ENCODE peak calls at places on chromosomes 2 and 18, in nine cellular contexts. D is CD8-positive, alpha-beta T cell; L is breast epithelium; Y is HCT116; O is aorta; W is mammary epithelial cell; V is vagina; U is mesendoderm; F is heart right ventricle. Q is an unnamed sample.

GRCh38 chr18:10213526-10213925 is 240.9 kb upstream of the APCDD1 start:
- DNase-seq in D (no peak), L (no peak), Y (no peak), O (no peak), W (peak), V (peak), U (peak), F (no peak), Q (no peak)

GRCh38 chr2:75589344-75590105 is 28.8 kb upstream of the EVA1A start:
- DNase-seq in D (no peak), L (no peak), Y (no peak), O (no peak), W (no peak), V (no peak), U (no peak), F (no peak), Q (peak)

GRCh38 chr2:237315881-237316225 is 98.1 kb downstream of the COL6A3 start:
- DNase-seq in D (no peak), L (no peak), Y (no peak), O (no peak), W (no peak), V (no peak), U (peak), F (peak), Q (no peak)

GRCh38 chr2:25372405-25373268 is 30.9 kb upstream of the DNMT3A start:
- DNase-seq in D (no peak), L (peak), Y (no peak), O (no peak), W (no peak), V (no peak), U (no peak), F (no peak), Q (no peak)

GRCh38 chr2:27992787-27993747 is 102.5 kb downstream of the BABAM2 start:
- DNase-seq in D (no peak), L (no peak), Y (no peak), O (no peak), W (peak), V (no peak), U (peak), F (no peak), Q (peak)

GRCh38 chr2:236944561-236944960 is 141.1 kb upstream of the COPS8 start:
- DNase-seq in D (no peak), L (no peak), Y (no peak), O (no peak), W (no peak), V (peak), U (no peak), F (no peak), Q (no peak)

GRCh38 chr18:43247944-43248343 is 29.3 kb downstream of the SYT4 start:
- DNase-seq in D (no peak), L (no peak), Y (no peak), O (no peak), W (no peak), V (no peak), U (no peak), F (no peak), Q (no peak)

GRCh38 chr2:105801961-105802360 is 57.2 kb downstream of the NCK2 start:
- DNase-seq in D (no peak), L (no peak), Y (no peak), O (no peak), W (no peak), V (no peak), U (no peak), F (no peak), Q (no peak)

GRCh38 chr2:40412456-40412855 is 39.4 kb downstream of the SLC8A1 start:
- DNase-seq in D (no peak), L (no peak), Y (peak), O (no peak), W (peak), V (no peak), U (no peak), F (no peak), Q (no peak)

GRCh38 chr2:164937864-164938401 is 17.4 kb downstream of the SLC38A11 start:
- DNase-seq in D (no peak), L (no peak), Y (no peak), O (no peak), W (no peak), V (no peak), U (peak), F (no peak), Q (no peak)

GRCh38 chr2:29114514-29114840 is 738 bp upstream of the CLIP4 start:
- DNase-seq in D (peak), L (peak), Y (no peak), O (no peak), W (no peak), V (no peak), U (no peak), F (no peak), Q (no peak)

GRCh38 chr2:118832071-118832790 is 15.2 kb downstream of the EN1 start:
- DNase-seq in D (no peak), L (no peak), Y (no peak), O (no peak), W (no peak), V (no peak), U (no peak), F (no peak), Q (no peak)

GRCh38 chr18:48942554-48943261 is 8.1 kb downstream of the SMAD7 start:
- DNase-seq in D (no peak), L (no peak), Y (peak), O (no peak), W (peak), V (no peak), U (peak), F (no peak), Q (peak)

GRCh38 chr2:128109243-128109642 is 18.2 kb downstream of the UGGT1 start:
- DNase-seq in D (no peak), L (no peak), Y (no peak), O (no peak), W (no peak), V (no peak), U (no peak), F (no peak), Q (no peak)

GRCh38 chr2:185381631-185382030 is 357.0 kb upstream of the FSIP2 start:
- DNase-seq in D (no peak), L (no peak), Y (no peak), O (no peak), W (no peak), V (no peak), U (no peak), F (no peak), Q (no peak)

GRCh38 chr2:228048838-228049490 is 132.5 kb downstream of the SPHKAP start:
- DNase-seq in D (no peak), L (no peak), Y (peak), O (no peak), W (peak), V (no peak), U (peak), F (peak), Q (peak)

GRCh38 chr2:207142461-207142860 is 23.3 kb downstream of the KLF7 start:
- DNase-seq in D (no peak), L (no peak), Y (no peak), O (no peak), W (no peak), V (no peak), U (peak), F (peak), Q (no peak)

DNA sequence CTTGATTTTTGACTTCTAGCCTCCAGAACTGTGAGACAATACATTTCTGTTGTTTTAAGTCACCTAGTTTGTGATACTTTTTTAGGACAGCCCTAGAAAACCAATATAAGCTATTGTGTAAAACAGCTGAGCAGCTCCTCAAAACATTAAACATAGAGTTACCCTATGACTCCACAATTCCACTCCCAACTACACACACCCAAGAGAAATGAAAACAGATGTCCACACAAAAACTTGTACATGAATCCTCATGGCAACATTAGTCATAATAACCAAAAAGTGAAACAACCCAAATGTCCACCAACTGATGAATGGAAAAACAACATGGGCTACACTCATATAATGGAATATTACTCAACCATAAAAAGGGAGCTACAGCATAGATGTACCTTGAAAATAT is 32.6 kb downstream of the TNS1 start:
- DNase-seq in D (no peak), L (no peak), Y (no peak), O (no peak), W (no peak), V (no peak), U (no peak), F (no peak), Q (no peak)
- H3K27ac ChIP-seq in D (no peak), L (no peak), Y (no peak), O (no peak), W (no peak), V (no peak), U (no peak), F (no peak), Q (no peak)

GRCh38 chr2:160077912-160078585 is 15.6 kb upstream of the PLA2R1 start:
- DNase-seq in D (no peak), L (no peak), Y (no peak), O (no peak), W (peak), V (no peak), U (no peak), F (no peak), Q (no peak)
- H3K4me3 ChIP-seq in D (no peak), L (no peak), Y (no peak), O (no peak), W (no peak), V (no peak), U (no peak), F (no peak), Q (no peak)

GRCh38 chr18:77198663-77199062 is 51.0 kb upstream of the GALR1 start:
- DNase-seq in D (no peak), L (no peak), Y (no peak), O (no peak), W (no peak), V (no peak), U (no peak), F (no peak), Q (no peak)
- H3K27ac ChIP-seq in D (no peak), L (no peak), Y (no peak), O (no peak), W (no peak), V (no peak), U (no peak), F (no peak), Q (no peak)

GRCh38 chr2:46702537-46702936 is 213.1 kb downstream of the MCFD2 start:
- DNase-seq in D (no peak), L (no peak), Y (no peak), O (no peak), W (no peak), V (no peak), U (no peak), F (no peak), Q (no peak)

GRCh38 chr2:46697830-46698323 is 217.7 kb downstream of the MCFD2 start:
- DNase-seq in D (peak), L (no peak), Y (no peak), O (peak), W (no peak), V (no peak), U (no peak), F (no peak), Q (no peak)

GRCh38 chr2:46703588-46703987 is 212.0 kb downstream of the MCFD2 start:
- DNase-seq in D (no peak), L (no peak), Y (no peak), O (no peak), W (no peak), V (no peak), U (no peak), F (no peak), Q (no peak)

GRCh38 chr2:46700435-46700834 is 215.2 kb downstream of the MCFD2 start:
- DNase-seq in D (no peak), L (no peak), Y (no peak), O (no peak), W (no peak), V (no peak), U (no peak), F (no peak), Q (no peak)

DNA sequence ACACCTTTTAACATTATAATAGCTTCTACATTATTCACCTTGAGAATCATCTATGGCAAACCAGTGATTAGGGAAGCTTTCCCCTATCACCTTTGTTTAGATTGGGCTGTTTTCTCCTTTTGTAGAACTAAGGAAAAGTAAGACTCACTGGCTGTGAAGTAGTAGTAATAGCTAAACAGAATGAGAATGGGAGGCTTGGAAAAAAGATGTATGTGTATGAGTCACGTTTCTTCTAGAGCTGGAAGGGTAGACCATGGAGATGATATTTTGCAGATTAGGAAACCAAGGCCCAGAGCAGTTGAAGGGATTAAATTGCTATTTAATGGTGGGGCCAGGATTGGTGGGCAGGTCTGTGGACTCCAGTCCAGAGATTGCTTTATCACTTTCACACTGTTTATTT is 214.5 kb downstream of the MCFD2 start:
- DNase-seq in D (no peak), L (no peak), Y (no peak), O (no peak), W (peak), V (no peak), U (no peak), F (no peak), Q (peak)
- H3K4me3 ChIP-seq in D (no peak), L (peak), Y (no peak), O (no peak), W (no peak), V (no peak), U (no peak), F (peak), Q (peak)

GRCh38 chr2:150571121-150571520 is 83.7 kb upstream of the RND3 start:
- DNase-seq in D (no peak), L (no peak), Y (no peak), O (no peak), W (no peak), V (no peak), U (no peak), F (no peak), Q (no peak)

GRCh38 chr2:150572961-150573395 is 85.5 kb upstream of the RND3 start:
- DNase-seq in D (no peak), L (no peak), Y (no peak), O (no peak), W (peak), V (no peak), U (no peak), F (no peak), Q (no peak)

GRCh38 chr2:150569761-150570160 is 82.3 kb upstream of the RND3 start:
- DNase-seq in D (no peak), L (peak), Y (no peak), O (no peak), W (no peak), V (no peak), U (no peak), F (no peak), Q (peak)

GRCh38 chr2:150570712-150571111 is 83.2 kb upstream of the RND3 start:
- DNase-seq in D (no peak), L (no peak), Y (no peak), O (no peak), W (peak), V (no peak), U (no peak), F (no peak), Q (no peak)

GRCh38 chr2:150572194-150572766 is 84.8 kb upstream of the RND3 start:
- DNase-seq in D (no peak), L (no peak), Y (no peak), O (no peak), W (no peak), V (no peak), U (no peak), F (no peak), Q (no peak)
- H3K27ac ChIP-seq in D (no peak), L (no peak), Y (no peak), O (no peak), W (peak), V (no peak), U (no peak), F (no peak), Q (no peak)

DNA sequence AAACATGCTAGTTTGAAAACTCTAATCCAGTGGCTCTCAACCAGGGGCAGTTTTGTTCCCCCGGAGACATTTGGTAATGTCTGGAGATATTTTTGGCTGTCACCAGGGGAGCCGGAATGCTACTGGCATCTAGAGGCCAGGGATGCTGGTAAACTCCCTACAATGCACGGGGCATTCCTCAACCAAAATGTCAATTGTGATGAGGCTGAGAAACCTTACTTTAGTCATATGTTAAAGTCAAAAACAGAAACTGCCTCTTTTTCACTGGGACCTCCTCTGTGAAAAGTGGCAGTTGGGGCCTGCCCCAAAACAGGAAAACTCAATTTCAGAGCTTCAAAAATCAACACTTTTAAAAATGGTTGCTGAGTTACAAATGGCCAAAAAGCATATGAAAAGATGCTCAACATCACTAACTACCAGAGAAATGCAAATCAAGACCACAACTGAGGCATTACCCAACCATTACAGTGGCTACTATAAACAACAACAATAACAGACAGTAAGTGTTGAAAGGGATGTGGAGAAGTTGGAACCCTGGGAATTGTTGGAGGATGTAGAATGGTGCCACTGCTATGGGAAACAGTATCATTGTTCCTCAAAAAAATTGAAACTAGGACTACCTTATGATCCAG is 173.1 kb upstream of the SPRED2 start:
- DNase-seq in D (no peak), L (no peak), Y (no peak), O (no peak), W (no peak), V (no peak), U (no peak), F (no peak), Q (no peak)
- H3K4me3 ChIP-seq in D (no peak), L (no peak), Y (no peak), O (no peak), W (no peak), V (no peak), U (no peak), F (no peak), Q (no peak)

Q was measured in osteoblast.